ENCODE peak calls at places on chromosomes 7 and 10, in four cellular contexts. K is H1, Q is GM12878, R is K562. A is an unnamed sample.

GRCh38 chr10:131078131-131078881 is 233.2 kb downstream of the TCERG1L start:
- DNase-seq in K (no peak), Q (no peak), R (no peak), A (no peak)

GRCh38 chr10:28986117-28986792 is 302.6 kb upstream of the LYZL1 start:
- DNase-seq in K (no peak), Q (no peak), R (peak), A (no peak)

GRCh38 chr10:3625959-3626751 is 158.9 kb downstream of the KLF6 start:
- DNase-seq in K (no peak), Q (peak), R (no peak), A (no peak)

GRCh38 chr7:332020-332517 is 42.1 kb downstream of the FOXL3 start:
- DNase-seq in K (no peak), Q (no peak), R (no peak), A (no peak)

GRCh38 chr7:51186531-51186930 is 130.1 kb downstream of the COBL start:
- DNase-seq in K (no peak), Q (no peak), R (no peak), A (no peak)

GRCh38 chr10:127907411-127908105 is 655 bp downstream of the PTPRE start:
- DNase-seq in K (no peak), Q (no peak), R (no peak), A (no peak)

GRCh38 chr10:22505923-22506685 is 160.8 kb downstream of the SPAG6 start:
- DNase-seq in K (no peak), Q (no peak), R (no peak), A (no peak)

GRCh38 chr7:1646957-1647891 is 22.9 kb upstream of the ELFN1 start:
- DNase-seq in K (no peak), Q (no peak), R (no peak), A (no peak)

GRCh38 chr10:48807786-48808185 is 123.1 kb downstream of the WDFY4 start:
- DNase-seq in K (no peak), Q (no peak), R (no peak), A (no peak)

GRCh38 chr7:22617166-22617565 is 109.8 kb upstream of the IL6 start:
- DNase-seq in K (no peak), Q (no peak), R (no peak), A (no peak)

GRCh38 chr10:94133239-94133638 is 139.5 kb downstream of the PLCE1 start:
- DNase-seq in K (no peak), Q (no peak), R (no peak), A (no peak)

GRCh38 chr7:87370660-87371180 is 25.3 kb downstream of the CROT start:
- DNase-seq in K (no peak), Q (no peak), R (peak), A (no peak)

GRCh38 chr7:3453398-3453797 is 152.3 kb downstream of the SDK1 start:
- DNase-seq in K (peak), Q (no peak), R (no peak), A (no peak)

GRCh38 chr7:7808156-7808555 is 89.7 kb upstream of the RPA3 start:
- DNase-seq in K (no peak), Q (no peak), R (peak), A (no peak)

GRCh38 chr10:11830836-11831519 is 7.8 kb downstream of the PROSER2 start:
- DNase-seq in K (no peak), Q (no peak), R (no peak), A (no peak)

GRCh38 chr10:48606530-48607355 is 1.9 kb upstream of the ARHGAP22 start:
- DNase-seq in K (no peak), Q (no peak), R (no peak), A (no peak)

GRCh38 chr7:158559356-158559755 is 28.3 kb downstream of the PTPRN2 start:
- DNase-seq in K (no peak), Q (no peak), R (no peak), A (no peak)

GRCh38 chr7:115019882-115020605 is 98.2 kb downstream of the MDFIC start:
- DNase-seq in K (no peak), Q (no peak), R (no peak), A (no peak)
- TF ChIP-seq EGR1 in K (no peak), Q (no peak), R (no peak), A (no peak)

DNA sequence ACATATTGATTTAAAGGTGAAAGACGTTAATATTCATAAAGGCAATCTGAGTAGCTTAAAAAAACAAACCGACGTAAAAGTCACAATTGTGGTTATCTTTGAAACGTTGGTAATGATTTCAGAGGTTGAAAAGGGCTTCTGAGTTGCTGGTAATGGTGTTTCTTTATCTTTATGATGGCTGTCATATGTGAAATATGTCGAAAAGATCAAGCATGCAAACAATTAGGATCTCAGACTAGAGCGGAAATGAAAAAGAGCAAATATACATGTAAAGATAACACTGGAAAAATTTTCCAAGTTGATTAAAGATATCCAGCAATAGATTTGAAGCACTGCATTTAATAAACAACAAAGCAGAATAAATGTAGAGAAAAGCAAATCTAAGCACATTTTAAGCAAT is 998.3 kb upstream of the MBL2 start:
- DNase-seq in K (no peak), Q (no peak), R (no peak), A (no peak)
- TF ChIP-seq EGR1 in K (no peak), Q (no peak), R (no peak), A (no peak)

GRCh38 chr10:114044251-114045070 is 795 bp downstream of the ADRB1 start:
- DNase-seq in K (no peak), Q (no peak), R (no peak), A (no peak)

GRCh38 chr10:114043532-114044250 is at the start of gene ADRB1:
- DNase-seq in K (no peak), Q (peak), R (peak), A (peak)

GRCh38 chr10:114042895-114043531 is 653 bp upstream of the ADRB1 start:
- DNase-seq in K (no peak), Q (no peak), R (no peak), A (peak)

GRCh38 chr10:114045738-114046458 is 2.2 kb downstream of the ADRB1 start:
- DNase-seq in K (no peak), Q (no peak), R (no peak), A (no peak)

DNA sequence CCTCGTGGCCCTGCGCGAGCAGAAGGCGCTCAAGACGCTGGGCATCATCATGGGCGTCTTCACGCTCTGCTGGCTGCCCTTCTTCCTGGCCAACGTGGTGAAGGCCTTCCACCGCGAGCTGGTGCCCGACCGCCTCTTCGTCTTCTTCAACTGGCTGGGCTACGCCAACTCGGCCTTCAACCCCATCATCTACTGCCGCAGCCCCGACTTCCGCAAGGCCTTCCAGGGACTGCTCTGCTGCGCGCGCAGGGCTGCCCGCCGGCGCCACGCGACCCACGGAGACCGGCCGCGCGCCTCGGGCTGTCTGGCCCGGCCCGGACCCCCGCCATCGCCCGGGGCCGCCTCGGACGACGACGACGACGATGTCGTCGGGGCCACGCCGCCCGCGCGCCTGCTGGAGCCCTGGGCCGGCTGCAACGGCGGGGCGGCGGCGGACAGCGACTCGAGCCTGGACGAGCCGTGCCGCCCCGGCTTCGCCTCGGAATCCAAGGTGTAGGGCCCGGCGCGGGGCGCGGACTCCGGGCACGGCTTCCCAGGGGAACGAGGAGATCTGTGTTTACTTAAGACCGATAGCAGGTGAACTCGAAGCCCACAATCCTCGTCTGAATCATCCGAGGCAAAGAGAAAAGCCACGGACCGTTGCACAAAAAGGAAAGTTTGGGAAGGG is 1.5 kb downstream of the ADRB1 start:
- DNase-seq in K (no peak), Q (no peak), R (no peak), A (no peak)
- TF ChIP-seq EGR1 in K (no peak), Q (no peak), R (no peak), A (no peak)

GRCh38 chr10:117419921-117420320 is 44.7 kb upstream of the PDZD8 start:
- DNase-seq in K (no peak), Q (no peak), R (no peak), A (no peak)

GRCh38 chr10:117424171-117424570 is 48.9 kb upstream of the PDZD8 start:
- DNase-seq in K (no peak), Q (no peak), R (no peak), A (no peak)

GRCh38 chr10:117418121-117418520 is 42.9 kb upstream of the PDZD8 start:
- DNase-seq in K (no peak), Q (no peak), R (no peak), A (no peak)

GRCh38 chr10:117421985-117422384 is 46.7 kb upstream of the PDZD8 start:
- DNase-seq in K (no peak), Q (no peak), R (no peak), A (no peak)

GRCh38 chr10:117420768-117421167 is 45.5 kb upstream of the PDZD8 start:
- DNase-seq in K (no peak), Q (no peak), R (no peak), A (no peak)
- TF ChIP-seq EGR1 in K (no peak), Q (no peak), R (no peak), A (no peak)

GRCh38 chr10:7406712-7407333 is 4.0 kb downstream of the SFMBT2 start:
- DNase-seq in K (no peak), Q (no peak), R (peak), A (no peak)
- TF ChIP-seq EGR1 in K (no peak), Q (no peak), R (peak), A (no peak)

GRCh38 chr10:70364001-70364771 is 18.2 kb downstream of the LRRC20 start:
- DNase-seq in K (peak), Q (peak), R (peak), A (peak)

GRCh38 chr10:70364772-70365091 is 17.7 kb downstream of the LRRC20 start:
- DNase-seq in K (no peak), Q (no peak), R (no peak), A (no peak)

GRCh38 chr10:70363292-70363691 is 19.1 kb downstream of the LRRC20 start:
- DNase-seq in K (no peak), Q (no peak), R (no peak), A (no peak)

GRCh38 chr10:70360215-70360614 is 22.2 kb downstream of the LRRC20 start:
- DNase-seq in K (no peak), Q (no peak), R (no peak), A (no peak)

GRCh38 chr10:70362357-70362756 is 20.1 kb downstream of the LRRC20 start:
- DNase-seq in K (no peak), Q (no peak), R (no peak), A (no peak)
- TF ChIP-seq EGR1 in K (no peak), Q (no peak), R (no peak), A (no peak)

GRCh38 chr10:43353495-43354324 is 17.7 kb upstream of the FXYD4 start:
- DNase-seq in K (no peak), Q (no peak), R (no peak), A (no peak)
- TF ChIP-seq EGR1 in K (no peak), Q (no peak), R (no peak), A (no peak)

A was measured in HCT116.